ENCODE peak calls at places on chromosomes 6 and 20, in four cellular contexts. C is IMR-90, H is pancreas, V is neural progenitor cell. E is an unnamed sample.
A peak's percentile ranks its signal among the peaks of the same experiment; 100 is the strongest.

GRCh38 chr20:46400253-46400652 is 6.2 kb downstream of the ELMO2 start:
- DNase-seq in C (peak; percentile 80), H (no peak), V (no peak), E (no peak)

GRCh38 chr6:115195239-115195638 is 852.4 kb upstream of the HS3ST5 start:
- DNase-seq in C (no peak), H (no peak), V (no peak), E (no peak)

GRCh38 chr6:165674155-165675029 is 11.4 kb upstream of the PDE10A start:
- DNase-seq in C (no peak), H (no peak), V (no peak), E (no peak)

GRCh38 chr6:135212935-135213334 is 31.8 kb downstream of the MYB start:
- DNase-seq in C (peak; percentile 75), H (no peak), V (no peak), E (no peak)

GRCh38 chr6:27332692-27333641 is 20.9 kb upstream of the POM121L2 start:
- DNase-seq in C (peak; percentile 71), H (no peak), V (peak; percentile 78), E (no peak)

GRCh38 chr20:57076951-57077350 is 189.5 kb downstream of the BMP7 start:
- DNase-seq in C (no peak), H (no peak), V (no peak), E (no peak)

GRCh38 chr6:33344771-33345697 is 27.5 kb upstream of the ZBTB22 start:
- DNase-seq in C (peak; percentile 81), H (peak; percentile 37), V (peak; percentile 85), E (peak; percentile 85)

GRCh38 chr6:12381587-12381986 is 91.4 kb downstream of the EDN1 start:
- DNase-seq in C (peak; percentile 18), H (no peak), V (no peak), E (no peak)

GRCh38 chr20:53668981-53669380 is 75.3 kb upstream of the ZNF217 start:
- DNase-seq in C (no peak), H (no peak), V (no peak), E (no peak)

GRCh38 chr6:34247481-34248197 is 1.2 kb downstream of the SMIM29 start:
- DNase-seq in C (no peak), H (no peak), V (no peak), E (no peak)

GRCh38 chr6:38501931-38502330 is 137.8 kb downstream of the BTBD9 start:
- DNase-seq in C (no peak), H (no peak), V (no peak), E (no peak)

GRCh38 chr6:98579941-98580340 is 254.4 kb upstream of the POU3F2 start:
- DNase-seq in C (peak; percentile 2), H (no peak), V (no peak), E (no peak)

GRCh38 chr20:219290-220115 is 7.6 kb upstream of the DEFB129 start:
- DNase-seq in C (peak; percentile 7), H (no peak), V (peak; percentile 74), E (no peak)

GRCh38 chr6:149454405-149454848 is 30.4 kb downstream of the ZC3H12D start:
- DNase-seq in C (peak; percentile 84), H (peak; percentile 99), V (no peak), E (peak; percentile 95)

GRCh38 chr20:12570371-12570770 is 438.4 kb upstream of the SPTLC3 start:
- DNase-seq in C (no peak), H (no peak), V (peak; percentile 74), E (no peak)

GRCh38 chr6:166761801-166762200 is 134.8 kb upstream of the RPS6KA2 start:
- DNase-seq in C (no peak), H (no peak), V (no peak), E (no peak)

GRCh38 chr6:166757226-166758135 is 130.4 kb upstream of the RPS6KA2 start:
- DNase-seq in C (peak; percentile 59), H (no peak), V (peak; percentile 51), E (no peak)

GRCh38 chr6:166760288-166760687 is 133.2 kb upstream of the RPS6KA2 start:
- DNase-seq in C (no peak), H (no peak), V (no peak), E (no peak)

GRCh38 chr6:166754218-166755030 is 127.4 kb upstream of the RPS6KA2 start:
- DNase-seq in C (no peak), H (no peak), V (no peak), E (no peak)

GRCh38 chr6:166758136-166758704 is 131.2 kb upstream of the RPS6KA2 start:
- DNase-seq in C (no peak), H (no peak), V (no peak), E (no peak)
- H3K4me3 ChIP-seq in C (peak overlapping the region; percentile 16), H (no peak overlapping the region), V (no peak overlapping the region), E (no peak overlapping the region)

DNA sequence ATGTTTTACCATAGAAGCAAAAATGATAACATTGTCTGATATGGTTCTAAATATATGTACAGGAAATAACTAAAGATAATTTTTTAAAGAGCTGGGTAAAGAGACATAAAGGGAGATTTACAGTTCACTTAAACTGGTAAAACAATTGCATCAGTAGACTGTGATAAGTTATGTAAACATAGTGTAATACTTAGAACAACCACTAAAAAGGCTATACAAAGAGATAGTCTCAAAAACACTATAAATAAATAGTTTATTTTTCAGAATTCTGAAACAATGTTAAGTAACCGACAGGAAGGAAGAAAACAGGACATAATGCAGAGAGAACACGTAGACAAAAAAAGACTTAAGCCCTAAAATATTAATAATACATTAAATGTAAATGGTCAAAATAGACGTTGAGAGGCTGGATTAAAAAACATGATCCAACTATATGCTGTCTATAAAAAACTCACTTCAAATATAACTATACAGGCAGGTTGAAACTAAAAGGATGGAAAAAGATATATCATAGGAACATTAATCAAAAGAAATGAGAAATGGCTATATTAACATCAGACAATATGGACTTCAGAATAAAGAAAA is 32.7 kb upstream of the ATXN1 start:
- DNase-seq in C (no peak), H (no peak), V (no peak), E (no peak)
- TF ChIP-seq CTCF in C (peak; percentile 9), H (no peak), V (no peak), E (no peak)

DNA sequence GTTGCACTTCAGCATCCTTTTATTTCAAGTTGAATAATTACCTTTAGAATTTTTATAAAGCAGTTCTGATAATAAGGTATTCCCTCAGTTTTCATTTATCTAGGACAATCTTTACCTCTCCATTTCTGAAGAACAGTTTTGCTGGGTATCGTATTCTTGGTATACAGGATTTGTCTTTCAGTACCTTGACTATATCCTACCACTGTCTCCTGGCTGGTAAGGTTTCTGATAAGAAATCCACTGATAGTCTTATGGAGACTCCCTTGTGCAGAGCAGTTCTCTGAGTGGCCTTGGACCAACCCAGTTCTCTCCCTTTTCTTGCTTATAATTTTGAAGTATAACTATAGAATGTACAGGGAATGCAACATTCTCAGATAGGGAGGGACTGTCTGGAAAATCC is 51.3 kb upstream of the SAMD3 start:
- DNase-seq in C (no peak), H (no peak), V (no peak), E (no peak)
- H3K36me3 ChIP-seq in C (no peaks in the 10 kb centered on the region), H (no peaks in the 10 kb centered on the region), V (peaks cover 3% of the 10 kb centered on the region), E (no peaks in the 10 kb centered on the region)

GRCh38 chr6:30359276-30359675 is 14.3 kb downstream of the RPP21 start:
- DNase-seq in C (no peak), H (no peak), V (no peak), E (no peak)

GRCh38 chr6:30360139-30360538 is 15.2 kb downstream of the RPP21 start:
- DNase-seq in C (no peak), H (no peak), V (peak; percentile 7), E (no peak)

GRCh38 chr6:30358340-30358679 is 13.4 kb downstream of the RPP21 start:
- DNase-seq in C (peak; percentile 6), H (no peak), V (peak; percentile 37), E (no peak)

GRCh38 chr6:30356519-30356918 is 11.6 kb downstream of the RPP21 start:
- DNase-seq in C (no peak), H (no peak), V (no peak), E (no peak)

GRCh38 chr6:30357678-30358339 is 12.9 kb downstream of the RPP21 start:
- DNase-seq in C (peak; percentile 74), H (no peak), V (peak; percentile 89), E (no peak)
- H3K4me3 ChIP-seq in C (peak overlapping the region; percentile 38), H (no peak overlapping the region), V (peak overlapping the region; percentile 62), E (no peak overlapping the region)

GRCh38 chr20:23103284-23104018 is 17.3 kb upstream of the CD93 start:
- DNase-seq in C (no peak), H (no peak), V (no peak), E (no peak)

GRCh38 chr20:23105193-23105592 is 19.1 kb upstream of the CD93 start:
- DNase-seq in C (no peak), H (no peak), V (no peak), E (no peak)

GRCh38 chr20:23101696-23102095 is 15.6 kb upstream of the CD93 start:
- DNase-seq in C (no peak), H (no peak), V (no peak), E (no peak)

GRCh38 chr20:23108871-23109270 is 22.7 kb upstream of the CD93 start:
- DNase-seq in C (no peak), H (no peak), V (no peak), E (no peak)

GRCh38 chr20:23106271-23106851 is 20.2 kb upstream of the CD93 start:
- DNase-seq in C (peak; percentile 53), H (no peak), V (no peak), E (no peak)
- TF ChIP-seq CTCF in C (no peak), H (no peak), V (no peak), E (no peak)

GRCh38 chr6:132812756-132813172 is 1.6 kb upstream of the RPS12 start:
- DNase-seq in C (peak; percentile 59), H (no peak), V (peak; percentile 19), E (no peak)

GRCh38 chr6:132816665-132817064 is 2.3 kb downstream of the RPS12 start:
- DNase-seq in C (no peak), H (no peak), V (no peak), E (no peak)

GRCh38 chr6:132813173-132813856 is 1.1 kb upstream of the RPS12 start:
- DNase-seq in C (no peak), H (no peak), V (peak; percentile 69), E (peak; percentile 44)

GRCh38 chr6:132812255-132812732 is 2.1 kb upstream of the RPS12 start:
- DNase-seq in C (peak; percentile 66), H (no peak), V (peak; percentile 21), E (no peak)

GRCh38 chr6:132814716-132815570 is 574 bp downstream of the RPS12 start:
- DNase-seq in C (no peak), H (no peak), V (no peak), E (no peak)
- H3K36me3 ChIP-seq in C (peaks cover 37% of the 10 kb centered on the region), H (peaks cover 17% of the 10 kb centered on the region), V (peaks cover 13% of the 10 kb centered on the region), E (peaks cover 32% of the 10 kb centered on the region)

DNA sequence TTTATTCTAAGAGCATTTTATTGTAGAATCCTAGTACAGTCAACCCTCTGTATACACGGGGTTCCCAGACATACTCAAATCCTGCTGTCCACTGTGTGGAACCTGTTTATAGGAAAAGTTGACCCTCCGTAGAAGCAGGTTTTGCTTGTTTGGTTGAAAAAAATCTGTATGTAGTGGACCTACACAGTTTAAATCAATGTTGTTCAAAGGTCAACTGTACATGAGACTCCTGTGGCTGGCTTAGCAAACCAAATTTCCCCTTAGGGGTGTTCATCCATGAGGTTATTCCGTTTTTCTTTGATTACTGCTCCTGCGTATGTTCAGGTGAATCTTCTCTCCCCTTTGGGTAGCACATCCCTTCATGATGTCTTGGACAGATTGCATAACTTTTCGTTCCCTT is 387.0 kb upstream of the ZFP64 start:
- DNase-seq in C (no peak), H (no peak), V (no peak), E (no peak)
- H3K4me3 ChIP-seq in C (no peak overlapping the region), H (no peak overlapping the region), V (no peak overlapping the region), E (no peak overlapping the region)

DNA sequence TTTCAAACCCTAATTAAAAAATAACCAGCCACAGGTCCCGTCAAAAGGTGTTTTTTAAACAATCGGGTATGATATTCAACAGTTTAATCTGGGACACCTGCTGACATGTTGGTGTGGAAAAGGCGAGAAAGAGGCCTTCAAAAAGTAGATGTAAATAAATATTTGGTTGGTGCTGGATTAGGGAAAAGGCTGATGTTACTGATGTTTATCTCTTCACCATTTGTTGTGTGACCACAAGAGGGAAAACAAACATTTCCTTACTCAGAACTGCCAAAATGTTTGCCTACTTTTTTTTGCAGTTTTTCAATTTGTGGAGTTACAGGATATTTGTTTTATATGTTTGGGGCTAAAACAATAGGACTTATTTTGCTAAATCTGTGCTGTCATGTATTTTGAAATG is 745 bp downstream of the SASH1 start:
- DNase-seq in C (no peak), H (no peak), V (no peak), E (no peak)
- TF ChIP-seq CTCF in C (no peak), H (no peak), V (no peak), E (no peak)